ENCODE peak calls at places on chromosomes 12 and 14, in four cellular contexts. P, E, D and I are unnamed samples.

GRCh38 chr14:103867523-103867953 is 20.2 kb upstream of the PPP1R13B start:
- DNase-seq in D (no peak), E (no peak), P (no peak), I (no peak)

GRCh38 chr12:68397566-68398158 is 65.5 kb upstream of the MDM1 start:
- DNase-seq in P (no peak), D (no peak), E (peak), I (no peak)

GRCh38 chr14:40983604-40984003 is 623.1 kb upstream of the LRFN5 start:
- DNase-seq in D (no peak), P (no peak), E (peak), I (no peak)

GRCh38 chr12:53380104-53380796 is at the start of gene SP1:
- DNase-seq in D (peak), E (peak), P (peak), I (peak)

GRCh38 chr14:85701763-85702162 is 171.8 kb downstream of the FLRT2 start:
- DNase-seq in P (no peak), E (no peak), D (no peak), I (no peak)

GRCh38 chr14:104992501-104992900 is 6.9 kb downstream of the CLBA1 start:
- DNase-seq in P (no peak), E (no peak), D (no peak), I (no peak)

GRCh38 chr14:80587096-80587724 is 354.3 kb downstream of the CEP128 start:
- DNase-seq in D (no peak), E (peak), P (peak), I (peak)

GRCh38 chr12:110995615-110996014 is 75.2 kb upstream of the MYL2 start:
- DNase-seq in D (no peak), E (no peak), P (no peak), I (no peak)

GRCh38 chr14:94975366-94975765 is 182.0 kb downstream of the DICER1 start:
- DNase-seq in E (no peak), P (no peak), D (no peak), I (no peak)

GRCh38 chr12:42446761-42447160 is 120.8 kb downstream of the PPHLN1 start:
- DNase-seq in E (peak), P (no peak), D (no peak), I (no peak)

GRCh38 chr12:131098178-131098981 is 144.7 kb downstream of the ADGRD1 start:
- DNase-seq in P (no peak), D (peak), E (no peak), I (no peak)

GRCh38 chr14:67833403-67833802 is 13.8 kb downstream of the RAD51B start:
- DNase-seq in P (no peak), D (no peak), E (no peak), I (no peak)

GRCh38 chr12:41188058-41188840 is at the start of gene PDZRN4:
- DNase-seq in D (peak), E (no peak), P (no peak), I (no peak)

GRCh38 chr14:100903672-100904185 is at the start of gene RTL1:
- DNase-seq in P (no peak), E (no peak), D (no peak), I (no peak)

GRCh38 chr12:11941601-11942360 is 129.0 kb upstream of the BCL2L14 start:
- DNase-seq in E (peak), D (no peak), P (peak), I (no peak)

GRCh38 chr12:59972941-59973340 is 377.1 kb downstream of the SLC16A7 start:
- DNase-seq in E (peak), P (peak), D (no peak), I (no peak)

GRCh38 chr12:108576660-108577234 is 14.4 kb downstream of the ISCU start:
- DNase-seq in D (peak), P (peak), E (no peak), I (peak)

GRCh38 chr14:75242546-75243273 is 35.9 kb upstream of the FOS start:
- DNase-seq in D (no peak), P (no peak), E (peak), I (no peak)

GRCh38 chr12:66548338-66549049 is 130.4 kb downstream of the GRIP1 start:
- DNase-seq in E (peak), P (no peak), D (no peak), I (peak)

GRCh38 chr12:87952850-87953249 is 76.4 kb downstream of the C12orf50 start:
- DNase-seq in D (no peak), P (no peak), E (no peak), I (no peak)

GRCh38 chr12:80701388-80701787 is 6.0 kb upstream of the MYF6 start:
- DNase-seq in E (no peak), P (no peak), D (no peak), I (no peak)

GRCh38 chr14:38339704-38340103 is 83.8 kb upstream of the CLEC14A start:
- DNase-seq in P (no peak), E (peak), D (no peak), I (no peak)

DNA sequence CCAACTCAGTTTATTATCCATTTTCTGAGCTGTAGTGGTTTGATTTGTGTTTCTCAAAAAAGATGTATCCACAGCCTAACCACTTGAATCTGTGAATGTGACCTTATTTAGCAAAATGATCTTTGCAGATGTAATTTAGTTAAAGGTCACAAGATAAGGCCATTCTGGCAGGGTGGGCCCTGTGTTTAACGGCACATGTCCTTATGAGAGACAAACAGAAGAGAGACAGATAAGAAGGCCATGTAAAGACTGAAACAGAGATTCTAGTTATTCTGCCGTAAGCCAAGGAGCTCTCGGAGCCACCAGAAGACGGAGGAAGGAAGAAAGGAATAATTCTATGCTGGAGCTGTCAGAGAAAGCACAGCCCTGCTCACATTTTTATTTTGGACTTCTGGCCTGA is 374.2 kb downstream of the PRKD1 start:
- DNase-seq in E (no peak), P (no peak), D (no peak), I (no peak)
- H3K4me3 ChIP-seq in E (no peak), P (no peak), D (no peak), I (no peak)

GRCh38 chr14:35881280-35881679 is 55.1 kb downstream of the BRMS1L start:
- DNase-seq in E (no peak), D (no peak), P (no peak), I (no peak)

GRCh38 chr14:35877276-35877675 is 51.1 kb downstream of the BRMS1L start:
- DNase-seq in P (peak), E (peak), D (no peak), I (no peak)

GRCh38 chr14:35878272-35879140 is 52.4 kb downstream of the BRMS1L start:
- DNase-seq in D (no peak), E (peak), P (peak), I (no peak)

GRCh38 chr14:35879654-35880249 is 53.6 kb downstream of the BRMS1L start:
- DNase-seq in D (no peak), P (peak), E (peak), I (peak)

DNA sequence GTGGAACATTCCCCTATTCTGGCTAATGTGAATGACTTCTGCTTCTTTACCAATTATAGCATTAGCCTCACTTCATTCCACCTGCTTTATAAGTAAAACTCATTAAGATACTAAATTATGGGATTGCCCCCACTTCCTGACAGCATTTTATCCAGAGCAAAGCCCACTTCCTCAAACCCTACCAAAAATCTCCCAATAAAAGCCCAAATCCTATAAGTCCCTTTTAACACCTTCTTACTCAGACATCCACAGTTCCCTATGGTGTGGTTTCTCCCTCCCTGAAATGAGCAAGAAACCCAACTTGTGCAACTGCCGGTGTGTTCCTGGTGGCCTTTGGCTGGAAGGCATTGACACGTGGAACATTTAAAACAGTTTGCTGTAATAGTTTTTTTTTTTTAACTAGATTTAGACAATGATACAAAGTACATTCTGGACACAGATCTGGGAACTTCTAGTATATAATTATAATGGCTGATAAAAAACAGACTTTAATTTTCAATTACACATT is 53.1 kb downstream of the BRMS1L start:
- DNase-seq in E (peak), P (no peak), D (no peak), I (no peak)
- H3K4me3 ChIP-seq in E (no peak), P (no peak), D (no peak), I (no peak)

GRCh38 chr12:106586803-106587684 is 4.2 kb downstream of the RFX4 start:
- DNase-seq in D (no peak), E (no peak), P (no peak), I (no peak)
- H3K4me3 ChIP-seq in D (no peak), E (no peak), P (no peak), I (no peak)

GRCh38 chr12:82314406-82314892 is 43.7 kb downstream of the CCDC59 start:
- DNase-seq in E (no peak), P (no peak), D (no peak), I (no peak)
- H3K4me3 ChIP-seq in E (no peak), P (no peak), D (no peak), I (no peak)

GRCh38 chr14:26414103-26414502 is 183.7 kb downstream of the NOVA1 start:
- DNase-seq in E (no peak), D (no peak), P (no peak), I (no peak)
- H3K4me3 ChIP-seq in E (no peak), D (no peak), P (no peak), I (no peak)

DNA sequence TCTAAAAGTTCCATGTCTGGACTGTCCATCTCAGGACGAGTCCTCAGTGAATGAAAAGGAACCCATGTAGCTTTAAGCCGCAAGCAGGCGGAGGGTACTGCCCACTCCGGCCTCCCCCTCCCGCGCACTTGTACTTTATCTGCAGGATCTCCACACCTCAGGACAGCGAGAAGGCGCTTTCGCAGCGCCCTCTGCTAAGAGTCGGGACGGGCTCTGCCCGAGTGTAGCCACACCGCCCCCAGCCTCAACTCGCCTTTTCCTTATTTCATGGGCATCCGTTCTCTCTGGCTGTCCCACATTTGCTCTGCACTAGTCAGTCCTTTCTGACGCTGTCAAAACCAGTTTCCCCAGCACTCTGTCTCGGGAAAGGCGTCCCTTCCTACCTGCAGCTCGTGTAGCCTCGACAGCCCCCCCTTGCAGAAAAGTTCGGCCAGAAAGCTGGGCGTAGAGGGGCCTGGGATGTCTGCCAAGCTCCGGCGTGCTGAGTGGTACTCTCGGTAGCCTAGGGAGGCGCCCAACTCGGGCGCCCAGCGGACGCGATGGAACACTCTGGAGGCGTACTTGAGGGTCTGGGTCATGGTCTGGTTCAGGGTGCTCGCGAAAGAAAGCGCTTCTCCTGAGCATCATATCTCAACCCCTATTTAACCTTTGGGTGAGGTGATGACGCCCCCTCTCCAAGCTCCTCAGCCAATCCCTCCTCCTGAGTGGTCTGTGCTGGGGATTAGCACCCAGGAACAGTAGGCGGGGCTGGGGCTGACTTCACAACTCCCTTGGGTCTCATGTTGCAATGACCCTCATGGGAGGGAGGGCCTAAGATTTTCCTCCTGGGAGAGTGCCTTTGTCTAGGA is at the start of gene CYP27B1:
- DNase-seq in P (no peak), E (peak), D (no peak), I (no peak)
- H3K4me3 ChIP-seq in P (peak), E (peak), D (no peak), I (no peak)

GRCh38 chr14:24130717-24131548 is 474 bp downstream of the FITM1 start:
- DNase-seq in E (no peak), D (no peak), P (no peak), I (no peak)

GRCh38 chr14:24132061-24132685 is 1.7 kb downstream of the FITM1 start:
- DNase-seq in E (no peak), P (no peak), D (no peak), I (no peak)

GRCh38 chr14:24132976-24133375 is 2.5 kb downstream of the FITM1 start:
- DNase-seq in P (no peak), D (no peak), E (no peak), I (no peak)

GRCh38 chr14:24130380-24130716 is at the start of gene FITM1:
- DNase-seq in D (no peak), P (no peak), E (no peak), I (no peak)

GRCh38 chr14:24131549-24131966 is 1.1 kb downstream of the FITM1 start:
- DNase-seq in D (no peak), P (no peak), E (no peak), I (no peak)
- H3K4me3 ChIP-seq in D (no peak), P (no peak), E (no peak), I (no peak)